ENCODE peak calls at places on chromosome 19, in four cellular contexts. Q, C, O and A are unnamed samples.

GRCh38 chr19:8221161-8221560 is 12.0 kb downstream of the CERS4 start:
- DNase-seq in Q (no peak), C (peak; percentile 83), O (no peak), A (no peak)

GRCh38 chr19:5336195-5336965 is 4.2 kb downstream of the PTPRS start:
- DNase-seq in Q (no peak), C (no peak), O (no peak), A (no peak)

GRCh38 chr19:46373573-46374359 is 26.9 kb downstream of the PPP5C start:
- DNase-seq in Q (no peak), C (peak; percentile 87), O (peak; percentile 37), A (no peak)

GRCh38 chr19:27776020-27776419 is 1436.9 kb downstream of the UQCRFS1 start:
- DNase-seq in Q (no peak), C (no peak), O (no peak), A (no peak)

GRCh38 chr19:30116984-30117555 is 175.0 kb downstream of the URI1 start:
- DNase-seq in Q (no peak), C (no peak), O (no peak), A (no peak)

GRCh38 chr19:33394006-33394722 is 20.7 kb downstream of the CEBPG start:
- DNase-seq in Q (no peak), C (no peak), O (no peak), A (peak; percentile 48)

GRCh38 chr19:6458695-6459355 is 767 bp downstream of the SLC25A23 start:
- DNase-seq in Q (peak; percentile 41), C (no peak), O (no peak), A (no peak)

GRCh38 chr19:6828698-6829633 is 56.5 kb downstream of the VAV1 start:
- DNase-seq in Q (peak; percentile 73), C (no peak), O (no peak), A (no peak)

GRCh38 chr19:7506385-7507328 is 9.2 kb upstream of the ZNF358 start:
- DNase-seq in Q (peak; percentile 76), C (no peak), O (no peak), A (no peak)

GRCh38 chr19:8663920-8664670 is 33.7 kb downstream of the NFILZ start:
- DNase-seq in Q (peak; percentile 58), C (no peak), O (no peak), A (no peak)

GRCh38 chr19:30130356-30131122 is 188.5 kb downstream of the URI1 start:
- DNase-seq in Q (no peak), C (no peak), O (no peak), A (no peak)

GRCh38 chr19:40611096-40611495 is 9.9 kb downstream of the LTBP4 start:
- DNase-seq in Q (no peak), C (no peak), O (no peak), A (no peak)

GRCh38 chr19:39363909-39364457 is 21.8 kb downstream of the SAMD4B start:
- DNase-seq in Q (no peak), C (no peak), O (no peak), A (no peak)

GRCh38 chr19:55385236-55385748 is 440 bp upstream of the RPL28 start:
- DNase-seq in Q (peak; percentile 94), C (peak; percentile 97), O (peak; percentile 90), A (peak; percentile 91)

GRCh38 chr19:58575183-58576041 is 2.3 kb upstream of the MZF1 start:
- DNase-seq in Q (peak; percentile 93), C (peak; percentile 91), O (peak; percentile 78), A (peak; percentile 59)

GRCh38 chr19:44774614-44775013 is 3.1 kb upstream of the CBLC start:
- DNase-seq in Q (no peak), C (no peak), O (no peak), A (no peak)

GRCh38 chr19:10290439-10290875 is 705 bp downstream of the ICAM5 start:
- DNase-seq in Q (no peak), C (no peak), O (no peak), A (no peak)

GRCh38 chr19:55319786-55320185 is 5.4 kb downstream of the TMEM150B start:
- DNase-seq in Q (no peak), C (no peak), O (peak; percentile 67), A (no peak)

GRCh38 chr19:51012661-51013190 is 6.8 kb downstream of the KLK10 start:
- DNase-seq in Q (no peak), C (no peak), O (no peak), A (no peak)

GRCh38 chr19:18425515-18426415 is 6.6 kb downstream of the SSBP4 start:
- DNase-seq in Q (no peak), C (no peak), O (no peak), A (no peak)
- TF ChIP-seq CTCF in Q (no peak), C (peak; percentile 9), O (no peak), A (no peak)

DNA sequence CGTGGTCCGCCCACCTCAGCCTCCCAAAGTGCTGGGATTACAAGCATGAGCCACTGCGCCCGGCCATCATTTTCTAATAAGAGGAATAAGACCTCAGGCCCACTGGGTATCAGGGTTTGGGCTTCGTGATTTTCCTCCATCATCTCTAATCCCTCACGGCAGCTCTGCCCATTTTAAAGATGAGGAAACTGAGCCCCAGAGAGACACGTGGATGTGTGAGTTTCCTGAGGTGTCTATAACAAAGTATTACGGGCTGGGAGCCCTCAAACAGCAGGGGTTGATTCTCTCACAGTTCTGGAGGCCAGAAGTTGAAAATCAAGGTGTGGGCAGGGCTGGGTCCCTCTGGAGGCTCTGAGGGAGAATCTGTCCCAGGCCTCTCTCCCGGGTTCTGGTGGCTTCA is 33.7 kb downstream of the MYO9B start:
- DNase-seq in Q (no peak), C (no peak), O (no peak), A (no peak)
- TF ChIP-seq CTCF in Q (no peak), C (no peak), O (no peak), A (no peak)

DNA sequence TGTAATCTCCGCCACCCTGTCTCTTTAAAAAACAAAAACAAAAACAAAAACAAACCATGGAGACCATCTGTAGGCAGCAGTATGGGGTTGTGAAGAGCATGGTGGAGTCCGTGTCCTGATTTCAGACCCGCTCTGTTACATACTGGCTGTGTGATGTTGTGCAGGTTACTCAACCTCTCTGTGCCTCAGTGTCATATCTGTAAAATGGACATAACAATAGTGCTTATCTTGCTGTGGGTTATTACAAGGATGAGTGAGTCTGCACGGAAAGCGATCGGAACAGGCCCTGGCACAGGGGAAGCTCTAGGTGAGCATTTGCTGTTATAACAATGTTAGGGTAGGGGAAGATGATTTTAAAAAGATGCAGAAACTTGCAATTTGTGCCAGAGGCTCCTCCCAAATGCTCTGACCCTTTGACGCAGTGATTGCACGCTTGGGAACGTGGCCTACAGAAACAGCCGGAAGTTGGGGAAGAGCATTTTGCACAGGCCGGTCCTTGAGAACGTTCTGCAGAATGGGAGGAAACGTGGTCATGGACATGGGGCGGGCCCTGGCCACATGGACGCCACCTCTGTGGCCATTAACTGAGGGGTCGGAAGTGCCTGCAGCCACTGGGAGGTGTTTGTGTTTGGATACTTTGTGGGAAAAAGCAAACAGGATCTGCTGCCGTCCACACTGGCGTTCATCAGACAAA is 15.7 kb upstream of the SELENOW start:
- DNase-seq in Q (no peak), C (no peak), O (no peak), A (no peak)
- TF ChIP-seq CTCF in Q (no peak), C (no peak), O (no peak), A (no peak)

GRCh38 chr19:16791942-16792341 is 37.3 kb upstream of the SIN3B start:
- DNase-seq in Q (no peak), C (no peak), O (no peak), A (no peak)

GRCh38 chr19:16795042-16795441 is 34.2 kb upstream of the SIN3B start:
- DNase-seq in Q (no peak), C (no peak), O (no peak), A (no peak)

GRCh38 chr19:16797876-16798275 is 31.3 kb upstream of the SIN3B start:
- DNase-seq in Q (no peak), C (no peak), O (no peak), A (no peak)

GRCh38 chr19:16795731-16796130 is 33.5 kb upstream of the SIN3B start:
- DNase-seq in Q (no peak), C (no peak), O (no peak), A (no peak)

DNA sequence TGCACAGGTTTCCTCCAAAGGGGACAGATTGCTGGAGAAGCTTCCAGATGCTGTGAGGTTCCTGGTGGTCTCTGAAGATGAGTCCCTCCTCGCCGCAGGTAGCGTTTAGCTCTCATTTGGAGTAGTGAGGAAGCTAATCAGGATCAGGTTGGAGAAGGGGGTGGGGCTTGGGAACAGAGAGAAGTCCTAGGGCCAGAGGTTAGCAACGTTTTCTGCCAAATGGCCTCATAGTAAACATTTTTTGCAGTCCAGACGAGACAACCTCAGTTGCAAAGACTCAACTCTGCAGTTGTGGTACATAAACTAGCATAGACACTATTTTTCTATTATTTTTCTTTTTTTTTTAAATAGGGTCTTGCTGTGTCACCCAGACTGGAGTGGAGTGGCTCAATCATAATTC is 34.7 kb upstream of the SIN3B start:
- DNase-seq in Q (no peak), C (no peak), O (no peak), A (no peak)
- TF ChIP-seq CTCF in Q (no peak), C (no peak), O (no peak), A (no peak)

GRCh38 chr19:518292-519231 is 11.3 kb downstream of the TPGS1 start:
- DNase-seq in Q (peak; percentile 51), C (no peak), O (no peak), A (no peak)
- TF ChIP-seq CTCF in Q (peak; percentile 11), C (no peak), O (peak; percentile 25), A (no peak)

GRCh38 chr19:19410553-19411550 is 5.4 kb downstream of the GATAD2A start:
- DNase-seq in Q (peak; percentile 39), C (no peak), O (no peak), A (no peak)
- TF ChIP-seq CTCF in Q (no peak), C (no peak), O (no peak), A (no peak)

GRCh38 chr19:14393303-14393702 is 12.1 kb downstream of the ADGRE5 start:
- DNase-seq in Q (no peak), C (no peak), O (no peak), A (no peak)
- TF ChIP-seq CTCF in Q (no peak), C (no peak), O (no peak), A (no peak)